ENCODE peak calls at places on chromosomes 4 and X, in five cellular contexts. G is lower leg skin, O is cardiac fibroblast, U is K562, T is tibial artery. H is an unnamed sample.

GRCh38 chr4:162131256-162131655 is 32.5 kb downstream of the FSTL5 start:
- DNase-seq in G (no peak), O (no peak), U (no peak), T (no peak), H (no peak)

GRCh38 chr4:85209161-85209560 is 242.7 kb upstream of the WDFY3 start:
- DNase-seq in G (no peak), O (peak; percentile 6), U (no peak), T (no peak), H (no peak)

GRCh38 chrX:43493751-43494150 is 162.3 kb upstream of the MAOA start:
- DNase-seq in G (no peak), O (peak; percentile 5), U (no peak), T (no peak), H (no peak)

GRCh38 chr4:100164808-100165760 is 25.2 kb downstream of the DDIT4L start:
- DNase-seq in G (no peak), O (no peak), U (no peak), T (no peak), H (no peak)

GRCh38 chr4:720111-720860 is 14.7 kb downstream of the PCGF3 start:
- DNase-seq in G (no peak), O (no peak), U (no peak), T (no peak), H (peak; percentile 30)

GRCh38 chr4:181646864-181647263 is 596.3 kb upstream of the TENM3 start:
- DNase-seq in G (no peak), O (peak; percentile 44), U (no peak), T (no peak), H (no peak)

GRCh38 chr4:155515444-155515843 is 138.7 kb upstream of the MAP9 start:
- DNase-seq in G (no peak), O (no peak), U (no peak), T (no peak), H (no peak)

GRCh38 chr4:52241916-52242315 is 190.8 kb downstream of the SPATA18 start:
- DNase-seq in G (no peak), O (no peak), U (no peak), T (no peak), H (no peak)

GRCh38 chr4:159105761-159106243 is 2.9 kb downstream of the RAPGEF2 start:
- DNase-seq in G (no peak), O (peak; percentile 57), U (peak; percentile 59), T (peak; percentile 33), H (no peak)

GRCh38 chrX:12890467-12890866 is 16.0 kb upstream of the TLR8 start:
- DNase-seq in G (no peak), O (peak; percentile 32), U (no peak), T (no peak), H (no peak)

GRCh38 chr4:7928711-7929505 is 10.8 kb downstream of the AFAP1 start:
- DNase-seq in G (no peak), O (peak; percentile 50), U (no peak), T (no peak), H (no peak)
- TF ChIP-seq CTCF in G (no peak), O (peak; percentile 28), U (no peak), T (no peak), H (no peak)

DNA sequence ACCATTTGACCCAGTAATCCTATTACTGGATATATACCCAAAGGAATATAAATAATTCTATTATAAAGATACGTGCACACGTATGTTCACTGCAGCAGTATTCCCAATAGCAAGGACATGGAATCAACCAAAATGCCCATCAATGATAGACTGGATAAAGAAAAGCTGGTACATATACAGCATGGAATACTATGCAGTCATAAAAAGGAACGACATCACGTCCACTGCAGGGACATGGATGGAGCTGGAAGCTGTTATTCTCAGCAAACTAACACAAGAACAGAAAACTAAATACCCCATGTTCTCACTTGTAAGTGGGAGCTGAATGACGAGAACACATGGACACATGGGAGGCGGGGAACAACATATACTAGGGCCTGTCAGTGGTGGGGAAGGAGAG is 69.7 kb downstream of the PHF8 start:
- DNase-seq in G (no peak), O (no peak), U (no peak), T (no peak), H (no peak)
- TF ChIP-seq CTCF in G (no peak), O (no peak), U (no peak), T (no peak), H (no peak)

GRCh38 chr4:40228497-40229365 is 31.9 kb downstream of the RHOH start:
- DNase-seq in G (no peak), O (no peak), U (peak; percentile 48), T (no peak), H (no peak)
- TF ChIP-seq CTCF in G (no peak), O (peak; percentile 40), U (peak; percentile 71), T (no peak), H (peak; percentile 38)

GRCh38 chr4:59647011-59647410 is 1553.1 kb upstream of the ADGRL3 start:
- DNase-seq in G (no peak), O (no peak), U (no peak), T (no peak), H (no peak)
- TF ChIP-seq CTCF in G (no peak), O (no peak), U (no peak), T (no peak), H (no peak)

DNA sequence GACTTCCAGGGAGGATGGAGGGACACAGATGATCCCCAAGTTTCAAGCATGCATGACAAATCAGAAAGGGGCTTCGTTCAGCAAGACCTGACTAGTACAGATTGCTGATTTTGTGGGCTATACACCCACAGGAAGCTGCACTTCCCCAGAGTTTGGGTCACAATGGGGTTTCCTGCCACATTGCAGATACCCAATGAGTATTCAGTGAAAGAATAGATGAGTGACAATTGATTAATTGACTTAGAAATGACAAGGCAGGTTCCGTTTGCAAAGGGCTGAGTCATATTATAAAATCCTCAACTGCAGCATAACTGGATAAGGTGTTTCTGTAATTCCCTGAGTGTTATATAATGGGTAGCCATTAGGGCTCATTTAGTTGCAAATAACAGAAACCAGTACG is 146.6 kb upstream of the TBL1X start:
- DNase-seq in G (no peak), O (no peak), U (peak; percentile 9), T (no peak), H (no peak)
- TF ChIP-seq CTCF in G (no peak), O (no peak), U (no peak), T (no peak), H (no peak)

GRCh38 chrX:118510076-118510475 is 14.5 kb downstream of the DOCK11 start:
- DNase-seq in G (no peak), O (no peak), U (no peak), T (peak; percentile 49), H (no peak)

GRCh38 chrX:118513120-118513899 is 17.7 kb downstream of the DOCK11 start:
- DNase-seq in G (no peak), O (peak; percentile 56), U (no peak), T (no peak), H (no peak)

GRCh38 chrX:118507766-118508165 is 12.2 kb downstream of the DOCK11 start:
- DNase-seq in G (no peak), O (no peak), U (no peak), T (no peak), H (no peak)

GRCh38 chrX:118508221-118508620 is 12.6 kb downstream of the DOCK11 start:
- DNase-seq in G (no peak), O (no peak), U (no peak), T (no peak), H (no peak)

DNA sequence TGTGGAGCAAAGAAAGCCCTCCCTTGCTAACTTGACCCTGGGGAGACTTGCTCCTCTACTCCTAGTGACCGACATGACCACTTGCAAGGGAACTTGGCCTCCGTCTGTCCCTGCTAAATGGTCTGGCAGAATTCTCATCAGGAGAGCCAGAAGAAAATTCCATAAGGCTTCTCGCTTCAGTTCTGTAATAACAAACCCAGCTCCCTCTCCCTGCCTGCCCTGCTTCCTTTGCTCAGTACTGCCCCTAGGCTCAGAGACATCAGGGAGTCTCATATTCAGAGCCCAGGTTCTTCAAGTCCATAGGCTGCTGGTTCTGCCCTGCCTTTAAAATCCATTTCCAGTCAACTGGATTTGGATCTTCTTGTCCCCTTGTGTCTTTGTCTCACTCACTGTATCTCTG is 13.1 kb downstream of the DOCK11 start:
- DNase-seq in G (no peak), O (peak; percentile 27), U (no peak), T (peak; percentile 21), H (no peak)
- TF ChIP-seq CTCF in G (no peak), O (no peak), U (no peak), T (no peak), H (no peak)

GRCh38 chr4:71553605-71554004 is 214.8 kb downstream of the SLC4A4 start:
- DNase-seq in G (no peak), O (peak; percentile 58), U (peak; percentile 9), T (no peak), H (no peak)
- TF ChIP-seq CTCF in G (no peak), O (peak; percentile 55), U (peak; percentile 44), T (peak; percentile 46), H (no peak)

GRCh38 chr4:48490012-48490679 is at the start of gene ZAR1:
- DNase-seq in G (no peak), O (no peak), U (no peak), T (no peak), H (no peak)

GRCh38 chr4:48490680-48491513 is 845 bp downstream of the ZAR1 start:
- DNase-seq in G (no peak), O (no peak), U (no peak), T (no peak), H (no peak)

GRCh38 chr4:48491514-48492176 is 1.6 kb downstream of the ZAR1 start:
- DNase-seq in G (no peak), O (no peak), U (no peak), T (no peak), H (no peak)

GRCh38 chr4:48493485-48494100 is 3.5 kb downstream of the ZAR1 start:
- DNase-seq in G (no peak), O (no peak), U (no peak), T (no peak), H (no peak)

GRCh38 chr4:48489683-48490011 is 405 bp upstream of the ZAR1 start:
- DNase-seq in G (no peak), O (no peak), U (no peak), T (no peak), H (no peak)
- TF ChIP-seq CTCF in G (no peak), O (no peak), U (no peak), T (no peak), H (no peak)

DNA sequence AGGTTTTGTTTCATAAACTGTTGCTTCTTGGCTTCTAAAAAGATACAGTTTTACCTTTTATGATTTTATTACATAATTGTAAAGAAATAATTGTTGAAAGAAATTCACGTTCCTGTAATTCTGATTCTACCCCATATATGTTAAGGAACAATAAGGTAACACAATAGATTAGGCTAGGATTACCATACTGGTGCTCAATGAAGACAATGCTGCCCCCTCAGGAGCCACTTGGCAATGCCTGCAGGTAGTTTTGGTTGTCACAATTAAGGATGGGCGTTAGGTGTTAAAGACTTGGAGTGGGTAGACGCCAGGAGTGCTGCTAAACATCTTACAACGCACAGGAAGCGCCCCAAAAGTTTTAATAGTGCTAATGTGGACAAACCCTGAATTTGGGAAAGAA is 133.2 kb downstream of the NLGN4X start:
- DNase-seq in G (no peak), O (no peak), U (no peak), T (no peak), H (no peak)
- TF ChIP-seq CTCF in G (no peak), O (no peak), U (no peak), T (no peak), H (no peak)

GRCh38 chrX:131729295-131729694 is 185.4 kb downstream of the OR13H1 start:
- DNase-seq in G (no peak), O (no peak), U (no peak), T (no peak), H (no peak)
- TF ChIP-seq CTCF in G (no peak), O (no peak), U (no peak), T (no peak), H (no peak)

H was measured in CD14-positive monocyte.